ENCODE peak calls at places on chromosomes 6 and 20, in six cellular contexts. T, J, R, A, M and V are unnamed samples.

GRCh38 chr6:38058022-38058421 is 238.5 kb downstream of the ZFAND3 start:
- DNase-seq in T (no peak), J (no peak), R (no peak), A (no peak), M (peak; percentile 78), V (no peak)

GRCh38 chr20:56222201-56222600 is 26.3 kb upstream of the MC3R start:
- DNase-seq in T (no peak), J (no peak), R (no peak), A (no peak), M (no peak), V (no peak)

GRCh38 chr6:15062311-15063252 is 183.3 kb upstream of the JARID2 start:
- DNase-seq in T (no peak), J (no peak), R (no peak), A (no peak), M (peak; percentile 99), V (no peak)

GRCh38 chr6:167548451-167548850 is 223.6 kb downstream of the TTLL2 start:
- DNase-seq in T (no peak), J (no peak), R (no peak), A (no peak), M (no peak), V (no peak)

GRCh38 chr20:7959484-7959883 is 19.2 kb upstream of the HAO1 start:
- DNase-seq in T (no peak), J (no peak), R (no peak), A (no peak), M (no peak), V (no peak)

GRCh38 chr20:22402990-22403859 is 181.1 kb downstream of the FOXA2 start:
- DNase-seq in T (no peak), J (no peak), R (no peak), A (no peak), M (no peak), V (no peak)

GRCh38 chr6:33728438-33728837 is 16.9 kb upstream of the UQCC2 start:
- DNase-seq in T (no peak), J (no peak), R (no peak), A (no peak), M (no peak), V (no peak)

GRCh38 chr6:48449002-48449401 is 338.0 kb upstream of the PTCHD4 start:
- DNase-seq in T (no peak), J (no peak), R (no peak), A (no peak), M (peak; percentile 19), V (no peak)

GRCh38 chr6:1890071-1890470 is 280.4 kb downstream of the FOXC1 start:
- DNase-seq in T (no peak), J (no peak), R (no peak), A (no peak), M (no peak), V (no peak)

GRCh38 chr6:81863123-81863522 is 110.6 kb upstream of the TENT5A start:
- DNase-seq in T (no peak), J (no peak), R (no peak), A (no peak), M (no peak), V (no peak)

GRCh38 chr6:56756219-56756789 is 113.6 kb upstream of the DST start:
- DNase-seq in T (no peak), J (no peak), R (no peak), A (no peak), M (no peak), V (no peak)

GRCh38 chr6:136362421-136363090 is 72.9 kb upstream of the BCLAF1 start:
- DNase-seq in T (no peak), J (no peak), R (no peak), A (no peak), M (no peak), V (no peak)

GRCh38 chr20:63962426-63963347 is 6.5 kb upstream of the UCKL1 start:
- DNase-seq in T (no peak), J (peak; percentile 23), R (no peak), A (no peak), M (no peak), V (no peak)

GRCh38 chr6:29519291-29520010 is 31.7 kb upstream of the MAS1L start:
- DNase-seq in T (no peak), J (no peak), R (no peak), A (no peak), M (no peak), V (no peak)

GRCh38 chr20:54474046-54474445 is 1.3 kb upstream of the DOK5 start:
- DNase-seq in T (no peak), J (no peak), R (no peak), A (no peak), M (no peak), V (no peak)

GRCh38 chr20:6101346-6101745 is 21.5 kb downstream of the FERMT1 start:
- DNase-seq in T (no peak), J (no peak), R (no peak), A (no peak), M (no peak), V (no peak)

GRCh38 chr6:125867483-125867935 is 76.7 kb downstream of the NCOA7 start:
- DNase-seq in T (no peak), J (no peak), R (no peak), A (no peak), M (peak; percentile 84), V (no peak)

GRCh38 chr20:47544240-47544639 is 42.6 kb downstream of the NCOA3 start:
- DNase-seq in T (no peak), J (no peak), R (no peak), A (no peak), M (peak; percentile 64), V (no peak)

GRCh38 chr20:50083034-50083433 is 29.9 kb downstream of the UBE2V1 start:
- DNase-seq in T (peak; percentile 23), J (peak; percentile 8), R (no peak), A (no peak), M (no peak), V (no peak)

GRCh38 chr20:11403711-11404110 is 514.0 kb upstream of the BTBD3 start:
- DNase-seq in T (no peak), J (no peak), R (no peak), A (no peak), M (no peak), V (peak; percentile 61)

GRCh38 chr6:34237722-34238506 is 1.2 kb downstream of the HMGA1 start:
- DNase-seq in T (peak; percentile 69), J (peak; percentile 35), R (no peak), A (peak; percentile 71), M (peak; percentile 33), V (peak; percentile 35)

GRCh38 chr20:29497261-29497671 is 1760.2 kb upstream of the DEFB115 start:
- DNase-seq in T (peak; percentile 62), J (no peak), R (no peak), A (peak; percentile 30), M (no peak), V (no peak)

GRCh38 chr20:6533321-6533720 is 234.2 kb upstream of the BMP2 start:
- DNase-seq in T (no peak), J (no peak), R (no peak), A (no peak), M (peak; percentile 78), V (no peak)

GRCh38 chr6:34990971-34991560 is 102.0 kb downstream of the ANKS1A start:
- DNase-seq in T (no peak), J (no peak), R (no peak), A (no peak), M (peak; percentile 79), V (no peak)

GRCh38 chr20:58902003-58902402 is 49.5 kb downstream of the GNAS start:
- DNase-seq in T (no peak), J (no peak), R (no peak), A (no peak), M (no peak), V (no peak)

GRCh38 chr6:18362058-18362561 is 25.0 kb upstream of the RNF144B start:
- DNase-seq in T (no peak), J (no peak), R (no peak), A (no peak), M (peak; percentile 98), V (no peak)

GRCh38 chr20:1833728-1834726 is 61.2 kb upstream of the SIRPA start:
- DNase-seq in T (no peak), J (no peak), R (no peak), A (no peak), M (no peak), V (no peak)

GRCh38 chr6:118722820-118723526 is 71.6 kb upstream of the CEP85L start:
- DNase-seq in T (no peak), J (no peak), R (no peak), A (no peak), M (peak; percentile 26), V (no peak)